ENCODE peak calls at places on chromosomes 3 and 15, in five cellular contexts. One of them, this sample, is unnamed.
A peak's percentile ranks its signal among the peaks of the same experiment; 100 is the strongest.

GRCh38 chr3:128269796-128270195 is 116.5 kb downstream of the EEFSEC start:
- DNase-seq in adipocyte: peak; percentile 22
- DNase-seq in dorsolateral prefrontal cortex: no peak
- DNase-seq in effector memory CD4-positive, alpha-beta T cell: no peak
- DNase-seq in mucosa of descending colon: no peak
- DNase-seq in this sample: no peak

GRCh38 chr3:10992946-10993728 is 589 bp downstream of the SLC6A1 start:
- DNase-seq in adipocyte: no peak
- DNase-seq in dorsolateral prefrontal cortex: no peak
- DNase-seq in effector memory CD4-positive, alpha-beta T cell: no peak
- DNase-seq in mucosa of descending colon: no peak
- DNase-seq in this sample: no peak

GRCh38 chr3:105518201-105518600 is 151.5 kb downstream of the ALCAM start:
- DNase-seq in adipocyte: no peak
- DNase-seq in dorsolateral prefrontal cortex: no peak
- DNase-seq in effector memory CD4-positive, alpha-beta T cell: no peak
- DNase-seq in mucosa of descending colon: no peak
- DNase-seq in this sample: no peak

GRCh38 chr3:126494204-126494603 is 18.5 kb upstream of the ZXDC start:
- DNase-seq in adipocyte: peak; percentile 20
- DNase-seq in dorsolateral prefrontal cortex: no peak
- DNase-seq in effector memory CD4-positive, alpha-beta T cell: no peak
- DNase-seq in mucosa of descending colon: no peak
- DNase-seq in this sample: no peak

GRCh38 chr15:98893407-98893806 is 114.2 kb downstream of the PGPEP1L start:
- DNase-seq in adipocyte: no peak
- DNase-seq in dorsolateral prefrontal cortex: no peak
- DNase-seq in effector memory CD4-positive, alpha-beta T cell: no peak
- DNase-seq in mucosa of descending colon: no peak
- DNase-seq in this sample: no peak

GRCh38 chr3:196288141-196288460 is 575 bp upstream of the PCYT1A start:
- DNase-seq in adipocyte: no peak
- DNase-seq in dorsolateral prefrontal cortex: no peak
- DNase-seq in effector memory CD4-positive, alpha-beta T cell: no peak
- DNase-seq in mucosa of descending colon: no peak
- DNase-seq in this sample: no peak

GRCh38 chr15:89492111-89492641 is 4.2 kb downstream of the RHCG start:
- DNase-seq in adipocyte: no peak
- DNase-seq in dorsolateral prefrontal cortex: no peak
- DNase-seq in effector memory CD4-positive, alpha-beta T cell: no peak
- DNase-seq in mucosa of descending colon: no peak
- DNase-seq in this sample: peak; percentile 12

GRCh38 chr15:81520480-81520879 is 146.5 kb upstream of the TMC3 start:
- DNase-seq in adipocyte: no peak
- DNase-seq in dorsolateral prefrontal cortex: no peak
- DNase-seq in effector memory CD4-positive, alpha-beta T cell: no peak
- DNase-seq in mucosa of descending colon: no peak
- DNase-seq in this sample: no peak

GRCh38 chr3:23071758-23072157 is 131.4 kb upstream of the UBE2E2 start:
- DNase-seq in adipocyte: no peak
- DNase-seq in dorsolateral prefrontal cortex: no peak
- DNase-seq in effector memory CD4-positive, alpha-beta T cell: no peak
- DNase-seq in mucosa of descending colon: no peak
- DNase-seq in this sample: no peak

GRCh38 chr15:82768414-82769081 is 37.3 kb downstream of the FSD2 start:
- DNase-seq in adipocyte: peak; percentile 28
- DNase-seq in dorsolateral prefrontal cortex: no peak
- DNase-seq in effector memory CD4-positive, alpha-beta T cell: no peak
- DNase-seq in mucosa of descending colon: no peak
- DNase-seq in this sample: no peak

GRCh38 chr15:92645051-92645631 is 10.4 kb downstream of the FAM174B start:
- DNase-seq in adipocyte: peak; percentile 66
- DNase-seq in dorsolateral prefrontal cortex: no peak
- DNase-seq in effector memory CD4-positive, alpha-beta T cell: no peak
- DNase-seq in mucosa of descending colon: no peak
- DNase-seq in this sample: no peak

GRCh38 chr3:14564741-14565140 is 24.6 kb upstream of the GRIP2 start:
- DNase-seq in adipocyte: no peak
- DNase-seq in dorsolateral prefrontal cortex: no peak
- DNase-seq in effector memory CD4-positive, alpha-beta T cell: no peak
- DNase-seq in mucosa of descending colon: no peak
- DNase-seq in this sample: no peak

GRCh38 chr3:66392512-66392911 is 108.3 kb downstream of the LRIG1 start:
- DNase-seq in adipocyte: no peak
- DNase-seq in dorsolateral prefrontal cortex: no peak
- DNase-seq in effector memory CD4-positive, alpha-beta T cell: no peak
- DNase-seq in mucosa of descending colon: no peak
- DNase-seq in this sample: no peak

GRCh38 chr3:166071-166470 is 30.5 kb upstream of the CHL1 start:
- DNase-seq in adipocyte: no peak
- DNase-seq in dorsolateral prefrontal cortex: no peak
- DNase-seq in effector memory CD4-positive, alpha-beta T cell: no peak
- DNase-seq in mucosa of descending colon: no peak
- DNase-seq in this sample: no peak

GRCh38 chr3:11322931-11323330 is 50.7 kb downstream of the ATG7 start:
- DNase-seq in adipocyte: no peak
- DNase-seq in dorsolateral prefrontal cortex: no peak
- DNase-seq in effector memory CD4-positive, alpha-beta T cell: no peak
- DNase-seq in mucosa of descending colon: no peak
- DNase-seq in this sample: no peak

GRCh38 chr15:85035980-85036379 is 54.3 kb downstream of the PDE8A start:
- DNase-seq in adipocyte: no peak
- DNase-seq in dorsolateral prefrontal cortex: no peak
- DNase-seq in effector memory CD4-positive, alpha-beta T cell: no peak
- DNase-seq in mucosa of descending colon: no peak
- DNase-seq in this sample: no peak

GRCh38 chr3:61136191-61136590 is 115.1 kb downstream of the FHIT start:
- DNase-seq in adipocyte: no peak
- DNase-seq in dorsolateral prefrontal cortex: no peak
- DNase-seq in effector memory CD4-positive, alpha-beta T cell: no peak
- DNase-seq in mucosa of descending colon: no peak
- DNase-seq in this sample: no peak

GRCh38 chr15:85473455-85473854 is 93.1 kb downstream of the AKAP13 start:
- DNase-seq in adipocyte: peak; percentile 67
- DNase-seq in dorsolateral prefrontal cortex: no peak
- DNase-seq in effector memory CD4-positive, alpha-beta T cell: no peak
- DNase-seq in mucosa of descending colon: no peak
- DNase-seq in this sample: no peak

GRCh38 chr15:41561777-41562145 is 2.7 kb downstream of the TYRO3 start:
- DNase-seq in adipocyte: no peak
- DNase-seq in dorsolateral prefrontal cortex: peak; percentile 92
- DNase-seq in effector memory CD4-positive, alpha-beta T cell: no peak
- DNase-seq in mucosa of descending colon: peak; percentile 38
- DNase-seq in this sample: no peak

GRCh38 chr3:99128740-99129505 is 227.4 kb upstream of the DCBLD2 start:
- DNase-seq in adipocyte: peak; percentile 93
- DNase-seq in dorsolateral prefrontal cortex: no peak
- DNase-seq in effector memory CD4-positive, alpha-beta T cell: no peak
- DNase-seq in mucosa of descending colon: no peak
- DNase-seq in this sample: no peak

GRCh38 chr3:46378426-46378942 is 7.7 kb downstream of the CCR5 start:
- DNase-seq in adipocyte: peak; percentile 72
- DNase-seq in dorsolateral prefrontal cortex: peak; percentile 73
- DNase-seq in effector memory CD4-positive, alpha-beta T cell: peak; percentile 18
- DNase-seq in mucosa of descending colon: peak; percentile 84
- DNase-seq in this sample: peak; percentile 45

GRCh38 chr15:81274932-81275341 is 49.0 kb downstream of the STARD5 start:
- DNase-seq in adipocyte: peak; percentile 91
- DNase-seq in dorsolateral prefrontal cortex: peak; percentile 69
- DNase-seq in effector memory CD4-positive, alpha-beta T cell: peak; percentile 65
- DNase-seq in mucosa of descending colon: peak; percentile 85
- DNase-seq in this sample: peak; percentile 79

GRCh38 chr15:67059127-67059553 is 6.3 kb upstream of the SMAD3 start:
- DNase-seq in adipocyte: no peak
- DNase-seq in dorsolateral prefrontal cortex: no peak
- DNase-seq in effector memory CD4-positive, alpha-beta T cell: no peak
- DNase-seq in mucosa of descending colon: peak; percentile 80
- DNase-seq in this sample: no peak

GRCh38 chr3:10557783-10558373 is 52.5 kb upstream of the ATP2B2 start:
- DNase-seq in adipocyte: peak; percentile 4
- DNase-seq in dorsolateral prefrontal cortex: no peak
- DNase-seq in effector memory CD4-positive, alpha-beta T cell: no peak
- DNase-seq in mucosa of descending colon: no peak
- DNase-seq in this sample: peak; percentile 22

GRCh38 chr15:61556037-61556648 is 327.0 kb upstream of the RORA start:
- DNase-seq in adipocyte: no peak
- DNase-seq in dorsolateral prefrontal cortex: no peak
- DNase-seq in effector memory CD4-positive, alpha-beta T cell: no peak
- DNase-seq in mucosa of descending colon: no peak
- DNase-seq in this sample: no peak

GRCh38 chr3:159001711-159002110 is 199.9 kb downstream of the MFSD1 start:
- DNase-seq in adipocyte: no peak
- DNase-seq in dorsolateral prefrontal cortex: no peak
- DNase-seq in effector memory CD4-positive, alpha-beta T cell: no peak
- DNase-seq in mucosa of descending colon: no peak
- DNase-seq in this sample: no peak

GRCh38 chr15:90019611-90020010 is 18.5 kb downstream of the ZNF710 start:
- DNase-seq in adipocyte: no peak
- DNase-seq in dorsolateral prefrontal cortex: no peak
- DNase-seq in effector memory CD4-positive, alpha-beta T cell: no peak
- DNase-seq in mucosa of descending colon: peak; percentile 29
- DNase-seq in this sample: no peak

GRCh38 chr15:69302929-69303328 is 4.2 kb downstream of the PAQR5 start:
- DNase-seq in adipocyte: no peak
- DNase-seq in dorsolateral prefrontal cortex: no peak
- DNase-seq in effector memory CD4-positive, alpha-beta T cell: no peak
- DNase-seq in mucosa of descending colon: no peak
- DNase-seq in this sample: no peak

DNA sequence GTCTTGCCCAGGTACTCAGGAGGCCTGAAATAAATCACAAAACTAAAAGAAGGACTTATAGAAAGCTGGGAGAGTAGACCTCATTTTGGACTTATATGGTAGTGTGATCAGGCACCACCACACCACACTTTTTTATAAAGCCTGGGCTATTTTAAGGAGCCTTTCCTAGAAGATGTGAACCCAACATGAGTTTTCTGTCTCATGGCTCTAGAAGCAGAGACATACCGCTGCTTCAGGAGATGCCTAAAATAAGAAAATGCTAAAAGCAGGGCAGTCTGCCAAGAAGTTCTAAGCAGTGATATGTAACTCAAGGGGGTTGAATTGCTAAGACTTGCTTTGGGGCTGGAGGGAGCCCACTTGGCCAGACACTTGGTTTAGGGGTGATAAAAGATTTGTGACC is 49.6 kb downstream of the SUMF1 start:
- DNase-seq in adipocyte: peak; percentile 25
- DNase-seq in dorsolateral prefrontal cortex: no peak
- DNase-seq in effector memory CD4-positive, alpha-beta T cell: no peak
- DNase-seq in mucosa of descending colon: no peak
- DNase-seq in this sample: no peak
- H3K4me3 ChIP-seq in adipocyte: no peak overlapping the region
- H3K4me3 ChIP-seq in dorsolateral prefrontal cortex: no peak overlapping the region
- H3K4me3 ChIP-seq in effector memory CD4-positive, alpha-beta T cell: no peak overlapping the region
- H3K4me3 ChIP-seq in mucosa of descending colon: no peak overlapping the region
- H3K4me3 ChIP-seq in this sample: no peak overlapping the region

GRCh38 chr15:50009634-50010033 is 109.4 kb downstream of the ATP8B4 start:
- DNase-seq in adipocyte: no peak
- DNase-seq in dorsolateral prefrontal cortex: no peak
- DNase-seq in effector memory CD4-positive, alpha-beta T cell: no peak
- DNase-seq in mucosa of descending colon: no peak
- DNase-seq in this sample: no peak

GRCh38 chr15:50003786-50004334 is 115.2 kb downstream of the ATP8B4 start:
- DNase-seq in adipocyte: peak; percentile 93
- DNase-seq in dorsolateral prefrontal cortex: peak; percentile 93
- DNase-seq in effector memory CD4-positive, alpha-beta T cell: peak; percentile 14
- DNase-seq in mucosa of descending colon: peak; percentile 90
- DNase-seq in this sample: peak; percentile 23
- H3K4me3 ChIP-seq in adipocyte: no peak overlapping the region
- H3K4me3 ChIP-seq in dorsolateral prefrontal cortex: no peak overlapping the region
- H3K4me3 ChIP-seq in effector memory CD4-positive, alpha-beta T cell: no peak overlapping the region
- H3K4me3 ChIP-seq in mucosa of descending colon: no peak overlapping the region
- H3K4me3 ChIP-seq in this sample: no peak overlapping the region

GRCh38 chr3:79016587-79017380 is 751.0 kb downstream of the ROBO1 start:
- DNase-seq in adipocyte: peak; percentile 61
- DNase-seq in dorsolateral prefrontal cortex: no peak
- DNase-seq in effector memory CD4-positive, alpha-beta T cell: no peak
- DNase-seq in mucosa of descending colon: no peak
- DNase-seq in this sample: no peak

GRCh38 chr3:79018671-79019136 is 749.1 kb downstream of the ROBO1 start:
- DNase-seq in adipocyte: peak; percentile 87
- DNase-seq in dorsolateral prefrontal cortex: peak; percentile 47
- DNase-seq in effector memory CD4-positive, alpha-beta T cell: no peak
- DNase-seq in mucosa of descending colon: peak; percentile 48
- DNase-seq in this sample: peak; percentile 1

GRCh38 chr3:79015854-79016253 is 751.9 kb downstream of the ROBO1 start:
- DNase-seq in adipocyte: no peak
- DNase-seq in dorsolateral prefrontal cortex: no peak
- DNase-seq in effector memory CD4-positive, alpha-beta T cell: no peak
- DNase-seq in mucosa of descending colon: no peak
- DNase-seq in this sample: no peak

GRCh38 chr3:79019137-79019923 is 748.5 kb downstream of the ROBO1 start:
- DNase-seq in adipocyte: peak; percentile 96
- DNase-seq in dorsolateral prefrontal cortex: peak; percentile 81
- DNase-seq in effector memory CD4-positive, alpha-beta T cell: no peak
- DNase-seq in mucosa of descending colon: peak; percentile 51
- DNase-seq in this sample: no peak

GRCh38 chr3:79019924-79020173 is 747.9 kb downstream of the ROBO1 start:
- DNase-seq in adipocyte: no peak
- DNase-seq in dorsolateral prefrontal cortex: no peak
- DNase-seq in effector memory CD4-positive, alpha-beta T cell: no peak
- DNase-seq in mucosa of descending colon: no peak
- DNase-seq in this sample: no peak
- H3K4me3 ChIP-seq in adipocyte: no peak overlapping the region
- H3K4me3 ChIP-seq in dorsolateral prefrontal cortex: peak overlapping the region; percentile 94
- H3K4me3 ChIP-seq in effector memory CD4-positive, alpha-beta T cell: no peak overlapping the region
- H3K4me3 ChIP-seq in mucosa of descending colon: no peak overlapping the region
- H3K4me3 ChIP-seq in this sample: no peak overlapping the region

GRCh38 chr3:27590437-27591320 is 106.5 kb upstream of the SLC4A7 start:
- DNase-seq in adipocyte: peak; percentile 60
- DNase-seq in dorsolateral prefrontal cortex: no peak
- DNase-seq in effector memory CD4-positive, alpha-beta T cell: no peak
- DNase-seq in mucosa of descending colon: no peak
- DNase-seq in this sample: peak; percentile 74

GRCh38 chr3:27591811-27592210 is 107.6 kb upstream of the SLC4A7 start:
- DNase-seq in adipocyte: no peak
- DNase-seq in dorsolateral prefrontal cortex: no peak
- DNase-seq in effector memory CD4-positive, alpha-beta T cell: no peak
- DNase-seq in mucosa of descending colon: no peak
- DNase-seq in this sample: no peak

GRCh38 chr3:27593173-27593572 is 109.0 kb upstream of the SLC4A7 start:
- DNase-seq in adipocyte: no peak
- DNase-seq in dorsolateral prefrontal cortex: no peak
- DNase-seq in effector memory CD4-positive, alpha-beta T cell: no peak
- DNase-seq in mucosa of descending colon: no peak
- DNase-seq in this sample: no peak

GRCh38 chr3:27591321-27591711 is 107.1 kb upstream of the SLC4A7 start:
- DNase-seq in adipocyte: no peak
- DNase-seq in dorsolateral prefrontal cortex: no peak
- DNase-seq in effector memory CD4-positive, alpha-beta T cell: no peak
- DNase-seq in mucosa of descending colon: no peak
- DNase-seq in this sample: no peak

DNA sequence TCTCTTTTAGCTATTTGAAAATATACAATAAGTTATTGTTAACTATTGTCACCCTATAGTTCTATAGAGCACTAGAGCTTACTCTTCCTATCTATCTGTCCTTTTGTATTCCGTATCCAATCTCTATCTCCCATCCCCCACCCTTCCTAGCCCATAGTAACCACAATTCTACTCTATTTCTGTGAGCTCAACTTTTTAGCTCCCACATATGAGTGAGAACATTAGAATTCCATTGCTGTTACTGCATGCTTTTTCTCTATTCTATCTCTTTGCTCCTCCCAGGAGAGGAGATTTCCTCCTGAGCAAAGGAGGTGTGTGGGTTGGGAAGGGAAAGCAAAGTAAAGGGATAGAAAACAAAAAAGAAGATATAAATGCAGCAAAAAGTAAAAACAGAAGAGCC is 105.6 kb upstream of the SLC4A7 start:
- DNase-seq in adipocyte: peak; percentile 30
- DNase-seq in dorsolateral prefrontal cortex: no peak
- DNase-seq in effector memory CD4-positive, alpha-beta T cell: no peak
- DNase-seq in mucosa of descending colon: no peak
- DNase-seq in this sample: no peak
- H3K4me3 ChIP-seq in adipocyte: peak overlapping the region; percentile 69
- H3K4me3 ChIP-seq in dorsolateral prefrontal cortex: no peak overlapping the region
- H3K4me3 ChIP-seq in effector memory CD4-positive, alpha-beta T cell: no peak overlapping the region
- H3K4me3 ChIP-seq in mucosa of descending colon: no peak overlapping the region
- H3K4me3 ChIP-seq in this sample: no peak overlapping the region

This sample was measured in HL-60.